ENCODE peak calls at places on chromosomes 7 and 10, in ten cellular contexts. One of them, this sample, is unnamed. For H3K9me3, the result is how much of the 10 kb centered on the place peaks cover.

GRCh38 chr10:113099431-113100298 is 149.6 kb downstream of the TCF7L2 start:
- DNase-seq in left lung: no peak
- DNase-seq in HepG2: no peak
- DNase-seq in A549: no peak
- DNase-seq in pancreas: no peak
- DNase-seq in CD4-positive, alpha-beta memory T cell: no peak
- DNase-seq in right atrium auricular region: no peak
- DNase-seq in PC-3: no peak
- DNase-seq in NT2/D1: no peak
- DNase-seq in heart right ventricle: no peak
- DNase-seq in this sample: peak

GRCh38 chr7:50584793-50585399 is 19.7 kb upstream of the DDC start:
- DNase-seq in left lung: no peak
- DNase-seq in HepG2: no peak
- DNase-seq in A549: no peak
- DNase-seq in pancreas: peak
- DNase-seq in CD4-positive, alpha-beta memory T cell: no peak
- DNase-seq in right atrium auricular region: no peak
- DNase-seq in PC-3: peak
- DNase-seq in NT2/D1: no peak
- DNase-seq in heart right ventricle: no peak
- DNase-seq in this sample: no peak

GRCh38 chr7:2519119-2519930 is at the start of gene LFNG:
- DNase-seq in left lung: peak
- DNase-seq in HepG2: peak
- DNase-seq in A549: peak
- DNase-seq in pancreas: peak
- DNase-seq in CD4-positive, alpha-beta memory T cell: peak
- DNase-seq in right atrium auricular region: peak
- DNase-seq in PC-3: peak
- DNase-seq in NT2/D1: peak
- DNase-seq in heart right ventricle: peak
- DNase-seq in this sample: peak

GRCh38 chr7:31122649-31123058 is 70.5 kb downstream of the ADCYAP1R1 start:
- DNase-seq in left lung: no peak
- DNase-seq in HepG2: peak
- DNase-seq in A549: peak
- DNase-seq in pancreas: peak
- DNase-seq in CD4-positive, alpha-beta memory T cell: peak
- DNase-seq in right atrium auricular region: peak
- DNase-seq in PC-3: peak
- DNase-seq in NT2/D1: peak
- DNase-seq in heart right ventricle: peak
- DNase-seq in this sample: peak

GRCh38 chr7:24756989-24757798 is at the start of gene GSDME:
- DNase-seq in left lung: peak
- DNase-seq in HepG2: peak
- DNase-seq in A549: peak
- DNase-seq in pancreas: peak
- DNase-seq in CD4-positive, alpha-beta memory T cell: peak
- DNase-seq in right atrium auricular region: no peak
- DNase-seq in PC-3: peak
- DNase-seq in NT2/D1: peak
- DNase-seq in heart right ventricle: peak
- DNase-seq in this sample: peak

GRCh38 chr10:87505366-87506113 is 847 bp downstream of the MINPP1 start:
- DNase-seq in left lung: peak
- DNase-seq in HepG2: peak
- DNase-seq in A549: peak
- DNase-seq in pancreas: peak
- DNase-seq in CD4-positive, alpha-beta memory T cell: peak
- DNase-seq in right atrium auricular region: no peak
- DNase-seq in PC-3: peak
- DNase-seq in NT2/D1: peak
- DNase-seq in heart right ventricle: peak
- DNase-seq in this sample: peak

GRCh38 chr7:114416089-114416990 is 1.7 kb downstream of the FOXP2 start:
- DNase-seq in left lung: no peak
- DNase-seq in HepG2: no peak
- DNase-seq in A549: no peak
- DNase-seq in pancreas: no peak
- DNase-seq in CD4-positive, alpha-beta memory T cell: no peak
- DNase-seq in right atrium auricular region: no peak
- DNase-seq in PC-3: no peak
- DNase-seq in NT2/D1: no peak
- DNase-seq in heart right ventricle: no peak
- DNase-seq in this sample: no peak

GRCh38 chr7:100369105-100369504 is 4.2 kb upstream of the PILRA start:
- DNase-seq in left lung: peak
- DNase-seq in HepG2: no peak
- DNase-seq in A549: no peak
- DNase-seq in pancreas: no peak
- DNase-seq in CD4-positive, alpha-beta memory T cell: no peak
- DNase-seq in right atrium auricular region: peak
- DNase-seq in PC-3: no peak
- DNase-seq in NT2/D1: no peak
- DNase-seq in heart right ventricle: peak
- DNase-seq in this sample: no peak

GRCh38 chr7:135147899-135148721 is at the start of gene TMEM140:
- DNase-seq in left lung: no peak
- DNase-seq in HepG2: peak
- DNase-seq in A549: peak
- DNase-seq in pancreas: no peak
- DNase-seq in CD4-positive, alpha-beta memory T cell: peak
- DNase-seq in right atrium auricular region: no peak
- DNase-seq in PC-3: peak
- DNase-seq in NT2/D1: no peak
- DNase-seq in heart right ventricle: peak
- DNase-seq in this sample: no peak

GRCh38 chr7:121079425-121080169 is 91.1 kb downstream of the CPED1 start:
- DNase-seq in left lung: no peak
- DNase-seq in HepG2: peak
- DNase-seq in A549: no peak
- DNase-seq in pancreas: no peak
- DNase-seq in CD4-positive, alpha-beta memory T cell: no peak
- DNase-seq in right atrium auricular region: no peak
- DNase-seq in PC-3: peak
- DNase-seq in NT2/D1: no peak
- DNase-seq in heart right ventricle: no peak
- DNase-seq in this sample: no peak

GRCh38 chr10:66844176-66844947 is 81.5 kb upstream of the LRRTM3 start:
- DNase-seq in left lung: no peak
- DNase-seq in HepG2: no peak
- DNase-seq in A549: no peak
- DNase-seq in pancreas: no peak
- DNase-seq in CD4-positive, alpha-beta memory T cell: no peak
- DNase-seq in right atrium auricular region: no peak
- DNase-seq in PC-3: peak
- DNase-seq in NT2/D1: no peak
- DNase-seq in heart right ventricle: no peak
- DNase-seq in this sample: no peak

GRCh38 chr10:55212051-55212450 is 411.0 kb upstream of the PCDH15 start:
- DNase-seq in left lung: no peak
- DNase-seq in HepG2: no peak
- DNase-seq in A549: no peak
- DNase-seq in pancreas: no peak
- DNase-seq in CD4-positive, alpha-beta memory T cell: no peak
- DNase-seq in right atrium auricular region: no peak
- DNase-seq in PC-3: no peak
- DNase-seq in NT2/D1: no peak
- DNase-seq in heart right ventricle: no peak
- DNase-seq in this sample: no peak

GRCh38 chr10:85420501-85421191 is 945.9 kb downstream of the GRID1 start:
- DNase-seq in left lung: no peak
- DNase-seq in HepG2: no peak
- DNase-seq in A549: no peak
- DNase-seq in pancreas: no peak
- DNase-seq in CD4-positive, alpha-beta memory T cell: no peak
- DNase-seq in right atrium auricular region: no peak
- DNase-seq in PC-3: no peak
- DNase-seq in NT2/D1: peak
- DNase-seq in heart right ventricle: no peak
- DNase-seq in this sample: no peak

GRCh38 chr7:126450269-126450671 is 802.5 kb downstream of the GRM8 start:
- DNase-seq in left lung: no peak
- DNase-seq in HepG2: no peak
- DNase-seq in A549: no peak
- DNase-seq in pancreas: no peak
- DNase-seq in CD4-positive, alpha-beta memory T cell: no peak
- DNase-seq in right atrium auricular region: no peak
- DNase-seq in PC-3: no peak
- DNase-seq in NT2/D1: no peak
- DNase-seq in heart right ventricle: no peak
- DNase-seq in this sample: no peak

GRCh38 chr10:53601260-53601875 is 828.8 kb upstream of the MBL2 start:
- DNase-seq in left lung: no peak
- DNase-seq in HepG2: peak
- DNase-seq in A549: peak
- DNase-seq in pancreas: no peak
- DNase-seq in CD4-positive, alpha-beta memory T cell: no peak
- DNase-seq in right atrium auricular region: no peak
- DNase-seq in PC-3: peak
- DNase-seq in NT2/D1: peak
- DNase-seq in heart right ventricle: no peak
- DNase-seq in this sample: peak

GRCh38 chr7:117489435-117489834 is 9.6 kb downstream of the CFTR start:
- DNase-seq in left lung: no peak
- DNase-seq in HepG2: no peak
- DNase-seq in A549: no peak
- DNase-seq in pancreas: no peak
- DNase-seq in CD4-positive, alpha-beta memory T cell: no peak
- DNase-seq in right atrium auricular region: no peak
- DNase-seq in PC-3: no peak
- DNase-seq in NT2/D1: no peak
- DNase-seq in heart right ventricle: no peak
- DNase-seq in this sample: no peak

GRCh38 chr10:114703377-114704125 is 45.5 kb upstream of the ABLIM1 start:
- DNase-seq in left lung: no peak
- DNase-seq in HepG2: peak
- DNase-seq in A549: peak
- DNase-seq in pancreas: no peak
- DNase-seq in CD4-positive, alpha-beta memory T cell: peak
- DNase-seq in right atrium auricular region: no peak
- DNase-seq in PC-3: peak
- DNase-seq in NT2/D1: no peak
- DNase-seq in heart right ventricle: no peak
- DNase-seq in this sample: peak

GRCh38 chr7:37052673-37053072 is 328.4 kb upstream of the AOAH start:
- DNase-seq in left lung: no peak
- DNase-seq in HepG2: peak
- DNase-seq in A549: peak
- DNase-seq in pancreas: peak
- DNase-seq in CD4-positive, alpha-beta memory T cell: peak
- DNase-seq in right atrium auricular region: no peak
- DNase-seq in PC-3: peak
- DNase-seq in NT2/D1: peak
- DNase-seq in heart right ventricle: peak
- DNase-seq in this sample: peak

GRCh38 chr7:37062019-37062418 is 337.7 kb upstream of the AOAH start:
- DNase-seq in left lung: no peak
- DNase-seq in HepG2: no peak
- DNase-seq in A549: no peak
- DNase-seq in pancreas: no peak
- DNase-seq in CD4-positive, alpha-beta memory T cell: no peak
- DNase-seq in right atrium auricular region: no peak
- DNase-seq in PC-3: peak
- DNase-seq in NT2/D1: no peak
- DNase-seq in heart right ventricle: no peak
- DNase-seq in this sample: peak

GRCh38 chr7:37050801-37051200 is 326.5 kb upstream of the AOAH start:
- DNase-seq in left lung: no peak
- DNase-seq in HepG2: no peak
- DNase-seq in A549: no peak
- DNase-seq in pancreas: no peak
- DNase-seq in CD4-positive, alpha-beta memory T cell: no peak
- DNase-seq in right atrium auricular region: no peak
- DNase-seq in PC-3: no peak
- DNase-seq in NT2/D1: no peak
- DNase-seq in heart right ventricle: no peak
- DNase-seq in this sample: no peak

GRCh38 chr7:37054631-37055300 is 330.5 kb upstream of the AOAH start:
- DNase-seq in left lung: no peak
- DNase-seq in HepG2: no peak
- DNase-seq in A549: no peak
- DNase-seq in pancreas: no peak
- DNase-seq in CD4-positive, alpha-beta memory T cell: no peak
- DNase-seq in right atrium auricular region: no peak
- DNase-seq in PC-3: no peak
- DNase-seq in NT2/D1: no peak
- DNase-seq in heart right ventricle: no peak
- DNase-seq in this sample: peak

GRCh38 chr7:37056256-37056655 is 332.0 kb upstream of the AOAH start:
- DNase-seq in left lung: no peak
- DNase-seq in HepG2: no peak
- DNase-seq in A549: no peak
- DNase-seq in pancreas: no peak
- DNase-seq in CD4-positive, alpha-beta memory T cell: no peak
- DNase-seq in right atrium auricular region: no peak
- DNase-seq in PC-3: no peak
- DNase-seq in NT2/D1: no peak
- DNase-seq in heart right ventricle: no peak
- DNase-seq in this sample: no peak
- H3K9me3 ChIP-seq in left lung: under half
- H3K9me3 ChIP-seq in HepG2: under half
- H3K9me3 ChIP-seq in A549: under half
- H3K9me3 ChIP-seq in pancreas: under half
- H3K9me3 ChIP-seq in CD4-positive, alpha-beta memory T cell: under half
- H3K9me3 ChIP-seq in right atrium auricular region: under half
- H3K9me3 ChIP-seq in PC-3: under half
- H3K9me3 ChIP-seq in NT2/D1: under half
- H3K9me3 ChIP-seq in heart right ventricle: under half
- H3K9me3 ChIP-seq in this sample: under half

GRCh38 chr10:22824984-22825383 is 102.9 kb upstream of the ARMC3 start:
- DNase-seq in left lung: no peak
- DNase-seq in HepG2: peak
- DNase-seq in A549: peak
- DNase-seq in pancreas: no peak
- DNase-seq in CD4-positive, alpha-beta memory T cell: no peak
- DNase-seq in right atrium auricular region: no peak
- DNase-seq in PC-3: peak
- DNase-seq in NT2/D1: no peak
- DNase-seq in heart right ventricle: no peak
- DNase-seq in this sample: no peak
- H3K4me3 ChIP-seq in left lung: no peak
- H3K4me3 ChIP-seq in HepG2: no peak
- H3K4me3 ChIP-seq in A549: no peak
- H3K4me3 ChIP-seq in pancreas: no peak
- H3K4me3 ChIP-seq in CD4-positive, alpha-beta memory T cell: no peak
- H3K4me3 ChIP-seq in right atrium auricular region: no peak
- H3K4me3 ChIP-seq in PC-3: peak
- H3K4me3 ChIP-seq in NT2/D1: no peak
- H3K4me3 ChIP-seq in heart right ventricle: no peak
- H3K4me3 ChIP-seq in this sample: no peak

GRCh38 chr7:139091677-139091996 is 17.9 kb downstream of the ZC3HAV1 start:
- DNase-seq in left lung: no peak
- DNase-seq in HepG2: no peak
- DNase-seq in A549: no peak
- DNase-seq in pancreas: no peak
- DNase-seq in CD4-positive, alpha-beta memory T cell: no peak
- DNase-seq in right atrium auricular region: no peak
- DNase-seq in PC-3: no peak
- DNase-seq in NT2/D1: no peak
- DNase-seq in heart right ventricle: no peak
- DNase-seq in this sample: no peak
- H3K9me3 ChIP-seq in left lung: under half
- H3K9me3 ChIP-seq in HepG2: under half
- H3K9me3 ChIP-seq in A549: under half
- H3K9me3 ChIP-seq in pancreas: under half
- H3K9me3 ChIP-seq in CD4-positive, alpha-beta memory T cell: under half
- H3K9me3 ChIP-seq in right atrium auricular region: under half
- H3K9me3 ChIP-seq in PC-3: under half
- H3K9me3 ChIP-seq in NT2/D1: under half
- H3K9me3 ChIP-seq in heart right ventricle: under half
- H3K9me3 ChIP-seq in this sample: under half

GRCh38 chr10:121926157-121926556 is 1.7 kb downstream of the ATE1 start:
- DNase-seq in left lung: no peak
- DNase-seq in HepG2: no peak
- DNase-seq in A549: no peak
- DNase-seq in pancreas: no peak
- DNase-seq in CD4-positive, alpha-beta memory T cell: no peak
- DNase-seq in right atrium auricular region: no peak
- DNase-seq in PC-3: no peak
- DNase-seq in NT2/D1: no peak
- DNase-seq in heart right ventricle: no peak
- DNase-seq in this sample: no peak
- H3K4me3 ChIP-seq in left lung: no peak
- H3K4me3 ChIP-seq in HepG2: peak
- H3K4me3 ChIP-seq in A549: peak
- H3K4me3 ChIP-seq in pancreas: peak
- H3K4me3 ChIP-seq in CD4-positive, alpha-beta memory T cell: no peak
- H3K4me3 ChIP-seq in right atrium auricular region: peak
- H3K4me3 ChIP-seq in PC-3: peak
- H3K4me3 ChIP-seq in NT2/D1: no peak
- H3K4me3 ChIP-seq in heart right ventricle: peak
- H3K4me3 ChIP-seq in this sample: peak